ENCODE peak calls at places on chromosomes 16 and 17, in six cellular contexts. One of them, this sample, is unnamed.

GRCh38 chr17:66987059-66987616 is 22.6 kb downstream of the CACNG4 start:
- DNase-seq in H1: no peak
- DNase-seq in HepG2: no peak
- DNase-seq in GM12891: no peak
- DNase-seq in SK-N-SH: peak; percentile 73
- DNase-seq in GM12878: no peak
- DNase-seq in this sample: no peak

GRCh38 chr17:5948811-5949210 is 121.4 kb upstream of the WSCD1 start:
- DNase-seq in H1: no peak
- DNase-seq in GM12891: no peak
- DNase-seq in GM12878: no peak
- DNase-seq in HepG2: no peak
- DNase-seq in SK-N-SH: no peak
- DNase-seq in this sample: no peak

GRCh38 chr16:84138500-84138823 is 6.5 kb downstream of the HSDL1 start:
- DNase-seq in GM12891: no peak
- DNase-seq in H1: no peak
- DNase-seq in HepG2: no peak
- DNase-seq in SK-N-SH: no peak
- DNase-seq in GM12878: no peak
- DNase-seq in this sample: no peak

GRCh38 chr16:86059253-86060171 is 160.6 kb downstream of the IRF8 start:
- DNase-seq in HepG2: no peak
- DNase-seq in GM12878: no peak
- DNase-seq in SK-N-SH: no peak
- DNase-seq in H1: no peak
- DNase-seq in GM12891: no peak
- DNase-seq in this sample: no peak

GRCh38 chr16:35523991-35524390 is 2064.6 kb downstream of the TP53TG3F start:
- DNase-seq in GM12878: no peak
- DNase-seq in SK-N-SH: no peak
- DNase-seq in H1: no peak
- DNase-seq in HepG2: no peak
- DNase-seq in GM12891: no peak
- DNase-seq in this sample: no peak

GRCh38 chr17:10772425-10773380 is 31.2 kb downstream of the TMEM238L start:
- DNase-seq in SK-N-SH: no peak
- DNase-seq in GM12891: peak; percentile 23
- DNase-seq in GM12878: no peak
- DNase-seq in HepG2: peak; percentile 33
- DNase-seq in H1: peak; percentile 53
- DNase-seq in this sample: no peak

GRCh38 chr17:39739885-39740356 is 2.2 kb downstream of the GRB7 start:
- DNase-seq in GM12891: no peak
- DNase-seq in SK-N-SH: peak; percentile 22
- DNase-seq in H1: no peak
- DNase-seq in HepG2: peak; percentile 43
- DNase-seq in GM12878: no peak
- DNase-seq in this sample: no peak

GRCh38 chr17:65514082-65514481 is 47.4 kb downstream of the AXIN2 start:
- DNase-seq in GM12878: no peak
- DNase-seq in H1: no peak
- DNase-seq in SK-N-SH: no peak
- DNase-seq in GM12891: no peak
- DNase-seq in HepG2: no peak
- DNase-seq in this sample: no peak

GRCh38 chr17:50263293-50264262 is 10.7 kb upstream of the TMEM92 start:
- DNase-seq in SK-N-SH: peak; percentile 46
- DNase-seq in GM12891: no peak
- DNase-seq in GM12878: no peak
- DNase-seq in HepG2: no peak
- DNase-seq in H1: no peak
- DNase-seq in this sample: peak; percentile 11

GRCh38 chr17:30212750-30213149 is 22.7 kb downstream of the SLC6A4 start:
- DNase-seq in SK-N-SH: no peak
- DNase-seq in GM12878: peak; percentile 72
- DNase-seq in H1: no peak
- DNase-seq in GM12891: no peak
- DNase-seq in HepG2: no peak
- DNase-seq in this sample: peak; percentile 58

GRCh38 chr16:66740533-66740932 is 10.9 kb downstream of the DYNC1LI2 start:
- DNase-seq in H1: no peak
- DNase-seq in SK-N-SH: no peak
- DNase-seq in HepG2: no peak
- DNase-seq in GM12878: no peak
- DNase-seq in GM12891: no peak
- DNase-seq in this sample: no peak
- TF ChIP-seq POLR2AphosphoS5 in H1: no peak
- TF ChIP-seq POLR2AphosphoS5 in SK-N-SH: no peak
- TF ChIP-seq POLR2AphosphoS5 in HepG2: no peak
- TF ChIP-seq POLR2AphosphoS5 in GM12878: no peak
- TF ChIP-seq POLR2AphosphoS5 in GM12891: no peak
- TF ChIP-seq POLR2AphosphoS5 in this sample: no peak

DNA sequence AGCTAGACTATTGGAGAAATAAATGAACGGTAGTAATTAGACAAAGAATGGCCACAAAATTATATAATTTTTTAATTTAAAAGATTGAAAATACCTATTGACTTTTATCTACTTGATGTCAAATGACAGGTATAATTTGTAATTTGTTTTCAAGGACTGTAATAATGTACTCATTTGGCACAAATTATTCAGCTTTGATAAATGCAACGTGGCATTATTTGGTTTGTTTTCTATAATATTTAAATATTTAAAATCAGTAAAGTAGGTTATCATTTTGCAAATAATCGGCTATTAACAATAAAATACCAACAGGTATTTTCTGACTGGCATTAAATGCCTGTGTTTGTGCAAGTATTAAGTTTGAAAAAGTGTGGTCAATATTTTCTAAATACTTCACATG is 60.6 kb downstream of the CDH11 start:
- DNase-seq in GM12878: no peak
- DNase-seq in GM12891: no peak
- DNase-seq in SK-N-SH: no peak
- DNase-seq in H1: no peak
- DNase-seq in HepG2: no peak
- DNase-seq in this sample: no peak
- TF ChIP-seq TAF1 in GM12878: no peak
- TF ChIP-seq TAF1 in GM12891: no peak
- TF ChIP-seq TAF1 in SK-N-SH: no peak
- TF ChIP-seq TAF1 in H1: no peak
- TF ChIP-seq TAF1 in HepG2: no peak
- TF ChIP-seq TAF1 in this sample: no peak

GRCh38 chr17:17836818-17837379 is at the start of gene SREBF1:
- DNase-seq in GM12891: peak; percentile 72
- DNase-seq in GM12878: no peak
- DNase-seq in H1: peak; percentile 59
- DNase-seq in SK-N-SH: peak; percentile 87
- DNase-seq in HepG2: peak; percentile 37
- DNase-seq in this sample: peak; percentile 80
- TF ChIP-seq POLR2AphosphoS5 in GM12891: no peak
- TF ChIP-seq POLR2AphosphoS5 in GM12878: no peak
- TF ChIP-seq POLR2AphosphoS5 in H1: peak; percentile 19
- TF ChIP-seq POLR2AphosphoS5 in SK-N-SH: no peak
- TF ChIP-seq POLR2AphosphoS5 in HepG2: no peak
- TF ChIP-seq POLR2AphosphoS5 in this sample: no peak

GRCh38 chr16:50298075-50298460 is 31.7 kb downstream of the ADCY7 start:
- DNase-seq in H1: no peak
- DNase-seq in SK-N-SH: no peak
- DNase-seq in GM12891: no peak
- DNase-seq in GM12878: no peak
- DNase-seq in HepG2: peak; percentile 71
- DNase-seq in this sample: peak; percentile 11
- TF ChIP-seq TAF1 in H1: no peak
- TF ChIP-seq TAF1 in SK-N-SH: no peak
- TF ChIP-seq TAF1 in GM12891: no peak
- TF ChIP-seq TAF1 in GM12878: no peak
- TF ChIP-seq TAF1 in HepG2: no peak
- TF ChIP-seq TAF1 in this sample: no peak

GRCh38 chr17:19724501-19725420 is 8.4 kb upstream of the SLC47A2 start:
- DNase-seq in GM12891: peak; percentile 59
- DNase-seq in H1: no peak
- DNase-seq in GM12878: no peak
- DNase-seq in SK-N-SH: no peak
- DNase-seq in HepG2: no peak
- DNase-seq in this sample: no peak
- TF ChIP-seq POLR2AphosphoS5 in GM12891: no peak
- TF ChIP-seq POLR2AphosphoS5 in H1: no peak
- TF ChIP-seq POLR2AphosphoS5 in GM12878: no peak
- TF ChIP-seq POLR2AphosphoS5 in SK-N-SH: no peak
- TF ChIP-seq POLR2AphosphoS5 in HepG2: no peak
- TF ChIP-seq POLR2AphosphoS5 in this sample: no peak

GRCh38 chr17:57559226-57559625 is 185.9 kb downstream of the CCDC182 start:
- DNase-seq in GM12878: no peak
- DNase-seq in GM12891: no peak
- DNase-seq in H1: no peak
- DNase-seq in SK-N-SH: no peak
- DNase-seq in HepG2: no peak
- DNase-seq in this sample: no peak

GRCh38 chr17:57557363-57557762 is 187.7 kb downstream of the CCDC182 start:
- DNase-seq in SK-N-SH: no peak
- DNase-seq in GM12891: no peak
- DNase-seq in GM12878: no peak
- DNase-seq in HepG2: no peak
- DNase-seq in H1: no peak
- DNase-seq in this sample: no peak

GRCh38 chr17:57559634-57560387 is 185.3 kb downstream of the CCDC182 start:
- DNase-seq in GM12878: no peak
- DNase-seq in SK-N-SH: peak; percentile 76
- DNase-seq in GM12891: no peak
- DNase-seq in HepG2: no peak
- DNase-seq in H1: no peak
- DNase-seq in this sample: no peak

GRCh38 chr17:57555636-57556175 is 189.4 kb downstream of the CCDC182 start:
- DNase-seq in SK-N-SH: no peak
- DNase-seq in GM12891: no peak
- DNase-seq in HepG2: no peak
- DNase-seq in H1: no peak
- DNase-seq in GM12878: no peak
- DNase-seq in this sample: no peak

GRCh38 chr17:57557793-57558681 is 187.1 kb downstream of the CCDC182 start:
- DNase-seq in GM12878: no peak
- DNase-seq in SK-N-SH: no peak
- DNase-seq in GM12891: no peak
- DNase-seq in H1: no peak
- DNase-seq in HepG2: no peak
- DNase-seq in this sample: no peak
- TF ChIP-seq TAF1 in GM12878: no peak
- TF ChIP-seq TAF1 in SK-N-SH: no peak
- TF ChIP-seq TAF1 in GM12891: no peak
- TF ChIP-seq TAF1 in H1: no peak
- TF ChIP-seq TAF1 in HepG2: no peak
- TF ChIP-seq TAF1 in this sample: no peak

GRCh38 chr17:79926308-79927135 is 87.3 kb upstream of the CBX4 start:
- DNase-seq in H1: no peak
- DNase-seq in GM12878: no peak
- DNase-seq in HepG2: peak; percentile 97
- DNase-seq in SK-N-SH: no peak
- DNase-seq in GM12891: no peak
- DNase-seq in this sample: no peak
- TF ChIP-seq POLR2AphosphoS5 in H1: no peak
- TF ChIP-seq POLR2AphosphoS5 in GM12878: no peak
- TF ChIP-seq POLR2AphosphoS5 in HepG2: peak; percentile 10
- TF ChIP-seq POLR2AphosphoS5 in SK-N-SH: no peak
- TF ChIP-seq POLR2AphosphoS5 in GM12891: no peak
- TF ChIP-seq POLR2AphosphoS5 in this sample: no peak